ENCODE peak calls at places on chromosomes 13 and 19, in six cellular contexts. M is EL, K is ascending aorta, P is occipital lobe, B is T-helper 2 cell, N is germinal center. T is an unnamed sample.

GRCh38 chr19:10334340-10335148 is 1.2 kb upstream of the RAVER1 start:
- DNase-seq in P (peak), M (peak), K (peak), B (no peak), N (peak), T (peak)

GRCh38 chr13:65914707-65915106 is 1315.4 kb downstream of the PCDH9 start:
- DNase-seq in B (no peak), M (peak), K (no peak), N (no peak), P (no peak), T (no peak)

GRCh38 chr13:52411629-52412028 is 5.7 kb upstream of the THSD1 start:
- DNase-seq in K (no peak), N (no peak), M (peak), B (no peak), P (no peak), T (no peak)

GRCh38 chr13:51225034-51225433 is 2.8 kb downstream of the FAM124A start:
- DNase-seq in N (no peak), P (no peak), B (no peak), M (no peak), K (no peak), T (no peak)

GRCh38 chr13:114096031-114096485 is 36.4 kb downstream of the RASA3 start:
- DNase-seq in P (no peak), N (no peak), M (no peak), B (no peak), K (no peak), T (no peak)

GRCh38 chr13:22062478-22063205 is 391.8 kb downstream of the FGF9 start:
- DNase-seq in M (no peak), K (no peak), P (no peak), B (no peak), N (no peak), T (no peak)

GRCh38 chr19:8158411-8159074 is 9.2 kb upstream of the FBN3 start:
- DNase-seq in N (peak), M (peak), K (no peak), P (peak), B (peak), T (peak)

GRCh38 chr13:46992383-46992952 is 95.6 kb upstream of the HTR2A start:
- DNase-seq in K (no peak), M (peak), P (no peak), N (no peak), B (no peak), T (no peak)

GRCh38 chr13:21549633-21550032 is 54.3 kb downstream of the MICU2 start:
- DNase-seq in M (no peak), P (no peak), N (no peak), K (no peak), B (no peak), T (no peak)

GRCh38 chr19:14096272-14096992 is 5.9 kb upstream of the SAMD1 start:
- DNase-seq in B (no peak), M (no peak), P (no peak), N (no peak), K (no peak), T (no peak)

GRCh38 chr13:99272481-99272880 is 14.3 kb upstream of the GPR18 start:
- DNase-seq in K (no peak), M (no peak), B (no peak), P (no peak), N (no peak), T (no peak)

GRCh38 chr13:43383488-43384165 is 360.2 kb downstream of the DNAJC15 start:
- DNase-seq in P (no peak), N (no peak), M (no peak), B (no peak), K (no peak), T (no peak)